ENCODE peak calls at places on chromosomes 1 and 21, in nine cellular contexts. J, U, N, P, C, W, E, Q and F are unnamed samples.

GRCh38 chr21:15400905-15401304 is 328.9 kb upstream of the USP25 start:
- DNase-seq in N (no peak), P (no peak), E (no peak), U (no peak), C (peak; percentile 6), W (no peak), Q (no peak), J (no peak), F (no peak)

GRCh38 chr1:87926131-87926828 is 597.6 kb downstream of the LMO4 start:
- DNase-seq in P (no peak), N (no peak), C (no peak), Q (no peak), J (no peak), E (no peak), W (no peak), U (no peak), F (no peak)

GRCh38 chr21:44714905-44715304 is 3.5 kb upstream of the TSPEAR start:
- DNase-seq in J (no peak), Q (no peak), C (no peak), U (no peak), W (no peak), E (no peak), P (no peak), N (no peak), F (no peak)

GRCh38 chr1:226653311-226653921 is 85.7 kb downstream of the ITPKB start:
- DNase-seq in N (no peak), P (no peak), W (no peak), Q (peak; percentile 68), E (peak; percentile 88), C (no peak), U (no peak), J (peak; percentile 69), F (peak; percentile 47)

GRCh38 chr1:228059536-228060457 is 22.7 kb upstream of the ARF1 start:
- DNase-seq in Q (peak; percentile 56), E (peak; percentile 92), P (peak; percentile 49), C (peak; percentile 46), U (peak; percentile 88), J (peak; percentile 48), W (no peak), N (peak; percentile 46), F (peak; percentile 54)

GRCh38 chr1:48960304-48960703 is 183.6 kb upstream of the BEND5 start:
- DNase-seq in E (no peak), W (no peak), N (no peak), Q (no peak), U (no peak), P (no peak), J (no peak), C (no peak), F (no peak)

GRCh38 chr1:225004396-225004795 is 74.9 kb downstream of the DNAH14 start:
- DNase-seq in N (no peak), Q (no peak), C (no peak), P (peak; percentile 10), E (no peak), W (no peak), J (no peak), U (no peak), F (no peak)

GRCh38 chr1:99849744-99850457 is at the start of gene AGL:
- DNase-seq in E (peak; percentile 91), U (peak; percentile 94), Q (peak; percentile 81), N (peak; percentile 96), C (peak; percentile 78), J (peak; percentile 81), P (peak; percentile 84), W (peak; percentile 37), F (peak; percentile 81)

GRCh38 chr1:79188371-79188770 is 181.8 kb upstream of the ADGRL4 start:
- DNase-seq in W (no peak), E (no peak), C (peak; percentile 49), J (no peak), Q (no peak), U (no peak), N (no peak), P (no peak), F (no peak)

GRCh38 chr1:2499986-2500596 is 24.0 kb downstream of the PLCH2 start:
- DNase-seq in U (no peak), J (no peak), N (no peak), P (no peak), C (no peak), E (peak; percentile 64), Q (no peak), W (no peak), F (no peak)

GRCh38 chr21:46202592-46203202 is 18.4 kb upstream of the SPATC1L start:
- DNase-seq in C (no peak), W (no peak), P (no peak), J (no peak), U (no peak), Q (no peak), N (no peak), E (no peak), F (no peak)